ENCODE peak calls at places on chromosomes 5 and 9, in nine cellular contexts. D, T, B, K, Z, O, S, U and J are unnamed samples.

GRCh38 chr9:86303316-86303975 is 21.1 kb upstream of the ISCA1 start:
- DNase-seq in U (no peak), S (no peak), T (no peak), O (peak), K (no peak), B (no peak), D (no peak), Z (no peak), J (peak)

GRCh38 chr5:111495159-111495558 is 17.2 kb downstream of the STARD4 start:
- DNase-seq in Z (no peak), D (no peak), U (no peak), O (no peak), K (no peak), B (no peak), S (no peak), T (no peak), J (no peak)

GRCh38 chr9:38067892-38068615 is 973 bp downstream of the SHB start:
- DNase-seq in B (peak), U (no peak), O (no peak), Z (no peak), T (peak), K (no peak), D (no peak), S (no peak), J (no peak)

GRCh38 chr5:4579679-4580078 is 560.5 kb upstream of the ADAMTS16 start:
- DNase-seq in B (no peak), Z (no peak), S (no peak), K (no peak), D (no peak), T (no peak), U (no peak), O (no peak), J (no peak)

GRCh38 chr5:172420215-172420934 is 34.0 kb downstream of the SH3PXD2B start:
- DNase-seq in U (peak), B (peak), D (peak), K (peak), S (peak), T (no peak), O (peak), Z (peak), J (peak)

GRCh38 chr5:124798890-124799289 is 52.5 kb upstream of the ZNF608 start:
- DNase-seq in Z (no peak), D (no peak), U (no peak), K (no peak), S (no peak), B (no peak), T (no peak), O (no peak), J (no peak)

GRCh38 chr9:93190133-93190525 is 6.2 kb downstream of the WNK2 start:
- DNase-seq in T (no peak), Z (no peak), B (no peak), O (no peak), U (no peak), D (no peak), S (no peak), K (no peak), J (no peak)

GRCh38 chr5:136674178-136674577 is 308.8 kb upstream of the TRPC7 start:
- DNase-seq in O (no peak), D (no peak), K (no peak), B (no peak), S (no peak), T (no peak), Z (no peak), U (no peak), J (no peak)

GRCh38 chr9:81182421-81182820 is 506.9 kb downstream of the TLE1 start:
- DNase-seq in T (no peak), K (no peak), U (no peak), B (peak), S (no peak), Z (no peak), O (peak), D (no peak), J (peak)

GRCh38 chr9:72220589-72220988 is 71.3 kb downstream of the GDA start:
- DNase-seq in D (no peak), Z (no peak), T (no peak), K (no peak), U (no peak), B (no peak), S (no peak), O (no peak), J (no peak)

GRCh38 chr9:136940526-136941230 is 3.9 kb downstream of the FBXW5 start:
- DNase-seq in K (no peak), S (no peak), T (peak), D (no peak), Z (no peak), B (no peak), O (no peak), U (no peak), J (no peak)

GRCh38 chr9:136942881-136943230 is 1.7 kb downstream of the FBXW5 start:
- DNase-seq in B (no peak), T (no peak), Z (no peak), K (no peak), U (no peak), O (no peak), D (no peak), S (no peak), J (no peak)

GRCh38 chr9:136943291-136944093 is 1.0 kb downstream of the FBXW5 start:
- DNase-seq in S (no peak), D (no peak), K (peak), B (peak), O (no peak), U (peak), Z (peak), T (peak), J (peak)

GRCh38 chr9:136941231-136942111 is 3.1 kb downstream of the FBXW5 start:
- DNase-seq in Z (no peak), S (no peak), O (no peak), T (peak), U (no peak), K (no peak), D (no peak), B (no peak), J (no peak)

DNA sequence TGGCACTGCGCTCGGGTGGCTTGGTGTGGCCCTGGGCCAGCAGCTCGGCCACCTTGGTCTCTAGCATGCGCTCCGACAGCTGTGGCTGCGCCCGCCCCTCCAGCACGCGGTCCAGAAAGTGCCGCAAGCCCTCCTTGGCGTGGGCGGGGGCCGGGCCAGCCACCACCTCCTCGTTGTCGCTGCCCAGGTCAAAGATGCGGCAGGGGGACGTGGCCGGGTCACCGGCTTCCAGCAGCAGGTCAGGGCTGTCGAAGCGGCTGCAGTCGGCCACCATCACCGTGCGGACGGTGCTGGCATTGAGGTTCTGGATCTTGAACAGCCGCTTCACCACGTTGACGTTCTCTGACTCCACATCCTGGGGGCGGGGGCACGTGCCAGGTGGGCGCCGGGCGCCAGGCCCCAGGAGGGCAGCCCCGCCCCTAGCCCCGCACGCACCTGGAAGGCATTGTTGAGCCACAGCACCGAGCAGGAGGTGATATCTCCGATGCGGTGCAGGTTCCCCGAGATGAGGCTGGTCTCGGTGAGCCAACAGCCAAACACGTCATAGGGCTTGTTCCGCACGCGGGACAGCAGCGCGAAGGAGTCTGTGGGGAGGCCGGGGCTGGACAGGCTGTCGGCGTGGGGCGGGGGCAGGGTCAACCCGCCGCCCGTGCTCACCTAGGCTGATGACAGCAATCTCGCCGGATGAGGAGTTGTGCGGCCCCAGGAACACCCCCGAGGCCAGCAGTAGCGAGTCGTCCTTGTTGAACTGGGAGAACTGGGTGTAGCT is 2.2 kb downstream of the FBXW5 start:
- DNase-seq in K (no peak), Z (no peak), D (no peak), T (peak), B (no peak), U (no peak), O (no peak), S (no peak), J (no peak)
- H3K4me3 ChIP-seq in K (no peak), Z (peak), D (no peak), T (no peak), B (peak), U (no peak), O (no peak), S (no peak), J (no peak)

GRCh38 chr5:6825678-6826244 is 112.5 kb downstream of the TENT4A start:
- DNase-seq in Z (no peak), S (no peak), D (no peak), O (no peak), B (no peak), K (no peak), U (no peak), T (no peak), J (no peak)

GRCh38 chr5:6822556-6823343 is 109.5 kb downstream of the TENT4A start:
- DNase-seq in T (no peak), S (no peak), K (no peak), Z (no peak), O (no peak), U (peak), B (no peak), D (no peak), J (no peak)

GRCh38 chr5:6822068-6822467 is 108.8 kb downstream of the TENT4A start:
- DNase-seq in S (no peak), B (no peak), K (no peak), Z (no peak), O (no peak), D (peak), U (no peak), T (no peak), J (no peak)

GRCh38 chr5:6826756-6827155 is 113.5 kb downstream of the TENT4A start:
- DNase-seq in O (no peak), K (no peak), T (no peak), D (no peak), S (no peak), Z (no peak), U (no peak), B (no peak), J (no peak)

DNA sequence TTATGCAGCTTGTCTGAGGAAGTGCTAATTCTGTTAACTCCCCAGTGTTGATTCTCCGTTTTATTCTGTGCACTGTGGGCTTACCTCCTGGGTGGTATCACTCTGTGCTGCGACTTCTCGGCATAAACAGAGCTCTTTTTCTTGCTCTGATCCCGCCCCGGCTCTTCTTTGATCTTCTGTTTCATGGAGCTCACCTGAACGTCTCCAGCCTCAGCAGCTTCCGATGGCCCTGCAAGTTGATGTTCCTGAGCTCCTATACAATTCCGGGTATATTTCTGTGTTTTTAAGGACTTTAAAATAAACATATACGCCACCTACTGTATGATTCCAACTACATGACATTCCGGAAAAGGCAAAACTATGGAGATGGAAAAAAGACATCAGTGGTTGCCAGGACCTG is 110.8 kb downstream of the TENT4A start:
- DNase-seq in D (no peak), K (no peak), T (no peak), U (no peak), S (no peak), B (no peak), Z (no peak), O (no peak), J (no peak)
- TF ChIP-seq CTCF in D (no peak), K (no peak), T (no peak), U (no peak), S (no peak), B (no peak), Z (no peak), O (no peak), J (no peak)

DNA sequence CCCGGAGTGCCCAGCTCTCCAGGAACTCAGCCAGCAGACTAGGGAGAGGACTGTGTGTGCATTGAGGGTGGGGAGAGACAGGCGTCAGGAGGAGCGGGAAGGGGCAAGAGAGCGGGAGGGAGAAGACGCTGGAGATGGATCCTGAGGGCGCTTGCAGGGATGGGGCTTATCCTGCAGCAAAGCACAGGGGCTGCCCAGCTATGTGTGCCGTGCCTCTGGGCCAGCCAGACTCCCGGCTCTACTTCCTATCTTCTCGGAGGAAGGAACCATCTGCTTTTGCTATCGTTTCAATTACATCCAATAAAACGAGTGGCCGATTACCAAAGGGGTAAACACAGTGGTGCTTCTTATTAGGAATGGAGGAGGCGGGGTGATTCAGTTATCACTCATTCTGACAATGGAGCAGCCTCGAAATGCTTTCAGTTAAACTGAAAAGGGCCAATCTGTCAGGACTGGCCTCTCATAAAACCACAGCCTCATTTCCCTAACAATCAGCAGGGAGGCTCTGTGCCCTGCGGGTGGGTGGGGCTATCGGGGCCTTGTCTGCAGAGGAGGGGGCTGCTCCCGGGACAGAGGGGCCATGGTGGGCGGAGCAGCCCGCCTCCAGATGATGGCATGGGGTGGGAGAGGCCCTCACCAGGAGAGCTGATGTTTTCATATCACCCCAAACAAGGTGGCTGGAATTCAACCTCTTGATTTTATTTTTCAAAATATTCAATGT is 168.2 kb downstream of the DAB2IP start:
- DNase-seq in O (peak), S (no peak), B (peak), T (no peak), D (no peak), Z (no peak), U (no peak), K (no peak), J (no peak)
- H3K4me3 ChIP-seq in O (peak), S (no peak), B (no peak), T (no peak), D (no peak), Z (no peak), U (no peak), K (no peak), J (no peak)

GRCh38 chr9:19464061-19464763 is 55.4 kb downstream of the ACER2 start:
- DNase-seq in B (no peak), T (no peak), U (no peak), Z (no peak), S (no peak), O (no peak), D (no peak), K (no peak), J (no peak)

GRCh38 chr9:19466268-19466639 is 57.4 kb downstream of the ACER2 start:
- DNase-seq in K (no peak), U (no peak), S (no peak), D (no peak), O (no peak), B (no peak), T (no peak), Z (no peak), J (no peak)

GRCh38 chr9:19464764-19465570 is 56.2 kb downstream of the ACER2 start:
- DNase-seq in U (peak), K (peak), S (peak), T (peak), D (peak), B (peak), Z (peak), O (peak), J (peak)

GRCh38 chr9:19461135-19461534 is 52.3 kb downstream of the ACER2 start:
- DNase-seq in K (no peak), O (no peak), T (no peak), B (no peak), U (no peak), Z (no peak), D (no peak), S (no peak), J (no peak)

DNA sequence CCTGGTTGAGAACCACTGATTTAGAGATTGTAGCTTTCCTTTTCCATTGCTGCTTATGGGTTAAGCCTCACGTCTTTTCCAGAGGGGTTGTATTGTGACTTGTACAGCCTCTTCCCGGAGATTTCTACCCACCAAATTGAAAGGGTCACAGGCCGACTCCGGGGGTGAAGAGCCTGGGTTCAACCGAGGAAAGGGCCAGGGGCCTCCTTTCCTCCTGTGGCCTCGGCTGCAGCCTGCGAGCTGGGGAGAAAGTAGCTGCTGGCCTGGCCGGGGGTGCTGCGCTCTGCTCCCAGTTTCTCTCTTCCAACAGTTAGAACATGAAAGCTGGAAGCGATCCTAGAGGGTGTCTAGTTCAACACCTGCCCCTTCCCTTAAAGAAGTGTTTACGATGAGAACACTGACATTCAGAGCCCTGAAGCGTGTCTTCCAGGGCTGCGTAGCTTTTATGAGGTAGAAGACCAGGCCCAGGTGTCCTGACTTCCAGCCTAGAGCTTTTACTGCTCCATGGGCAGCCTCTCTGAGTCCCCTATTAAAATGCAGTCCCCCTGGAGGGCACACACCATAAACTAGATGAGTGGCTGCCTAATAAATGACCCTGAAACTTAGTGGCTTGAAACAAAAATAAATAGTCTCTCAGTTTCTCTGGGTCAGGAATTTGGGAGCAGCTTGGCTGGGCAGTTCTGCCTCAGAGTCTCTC is 56.9 kb downstream of the ACER2 start:
- DNase-seq in S (no peak), O (no peak), D (no peak), B (no peak), K (no peak), T (no peak), U (no peak), Z (no peak), J (no peak)
- TF ChIP-seq CTCF in S (no peak), O (no peak), D (no peak), B (no peak), K (no peak), T (no peak), U (no peak), Z (no peak), J (no peak)